ENCODE peak calls at places on chromosome 4, in seven cellular contexts. J, H, O, F, W, V and K are unnamed samples.

GRCh38 chr4:148216866-148217814 is 225.1 kb downstream of the NR3C2 start:
- DNase-seq in J (no peak), H (no peak), O (no peak), F (peak), W (no peak), V (no peak), K (no peak)

GRCh38 chr4:46820154-46820553 is 88.9 kb downstream of the COX7B2 start:
- DNase-seq in J (no peak), H (no peak), O (no peak), F (no peak), W (no peak), V (no peak), K (no peak)

GRCh38 chr4:57373971-57374370 is 263.8 kb upstream of the IGFBP7 start:
- DNase-seq in J (no peak), H (no peak), O (no peak), F (no peak), W (no peak), V (peak), K (peak)

GRCh38 chr4:48008021-48008596 is 8.4 kb downstream of the CNGA1 start:
- DNase-seq in J (no peak), H (no peak), O (no peak), F (no peak), W (no peak), V (no peak), K (no peak)

GRCh38 chr4:183906736-183907651 is 1.9 kb downstream of the STOX2 start:
- DNase-seq in J (no peak), H (no peak), O (no peak), F (no peak), W (no peak), V (peak), K (no peak)

GRCh38 chr4:5444918-5445517 is 263.3 kb downstream of the EVC2 start:
- DNase-seq in J (no peak), H (no peak), O (no peak), F (no peak), W (no peak), V (no peak), K (no peak)

GRCh38 chr4:119039779-119040178 is 95.9 kb upstream of the MYOZ2 start:
- DNase-seq in J (no peak), H (no peak), O (no peak), F (no peak), W (no peak), V (no peak), K (no peak)

GRCh38 chr4:54231419-54232150 is 2.5 kb downstream of the PDGFRA start:
- DNase-seq in J (no peak), H (no peak), O (peak), F (peak), W (peak), V (peak), K (peak)

GRCh38 chr4:7817877-7818675 is 121.6 kb downstream of the AFAP1 start:
- DNase-seq in J (no peak), H (no peak), O (no peak), F (no peak), W (peak), V (no peak), K (no peak)

GRCh38 chr4:26076896-26077295 is 162.9 kb downstream of the SMIM20 start:
- DNase-seq in J (no peak), H (no peak), O (no peak), F (no peak), W (no peak), V (peak), K (no peak)